ENCODE peak calls at places on chromosome 15, in nine cellular contexts. Q, G, H, W, Z, E, C, L and B are unnamed samples.

GRCh38 chr15:76150971-76151598 is 91.3 kb downstream of the TMEM266 start:
- DNase-seq in Q (peak; percentile 68), G (peak; percentile 76), H (peak; percentile 57), W (peak; percentile 60), Z (peak; percentile 10), E (peak; percentile 62), C (peak; percentile 50), L (peak; percentile 84), B (peak; percentile 89)

GRCh38 chr15:58070801-58071418 is 5.4 kb upstream of the ALDH1A2 start:
- DNase-seq in Q (no peak), G (peak; percentile 57), H (no peak), W (no peak), Z (peak; percentile 68), E (no peak), C (peak; percentile 2), L (peak; percentile 64), B (peak; percentile 84)

GRCh38 chr15:81270781-81271491 is 53.0 kb downstream of the STARD5 start:
- DNase-seq in Q (no peak), G (no peak), H (no peak), W (no peak), Z (no peak), E (no peak), C (no peak), L (peak; percentile 41), B (no peak)

GRCh38 chr15:50939911-50940310 is 31.4 kb downstream of the AP4E1 start:
- DNase-seq in Q (no peak), G (no peak), H (no peak), W (no peak), Z (no peak), E (no peak), C (no peak), L (peak; percentile 59), B (no peak)

GRCh38 chr15:101308604-101309435 is 13.8 kb upstream of the SNRPA1 start:
- DNase-seq in Q (no peak), G (no peak), H (no peak), W (no peak), Z (no peak), E (no peak), C (no peak), L (no peak), B (no peak)

GRCh38 chr15:83844742-83845141 is 190.8 kb downstream of the ADAMTSL3 start:
- DNase-seq in Q (no peak), G (no peak), H (no peak), W (no peak), Z (no peak), E (no peak), C (no peak), L (peak; percentile 3), B (no peak)

GRCh38 chr15:74997161-74997942 is 2.0 kb downstream of the SCAMP5 start:
- DNase-seq in Q (no peak), G (no peak), H (no peak), W (no peak), Z (no peak), E (no peak), C (no peak), L (no peak), B (no peak)

GRCh38 chr15:90680371-90680935 is 36.7 kb upstream of the BLM start:
- DNase-seq in Q (no peak), G (no peak), H (no peak), W (no peak), Z (no peak), E (no peak), C (no peak), L (peak; percentile 98), B (no peak)

GRCh38 chr15:44275431-44275830 is 13.1 kb upstream of the GOLM2 start:
- DNase-seq in Q (no peak), G (no peak), H (no peak), W (no peak), Z (no peak), E (no peak), C (no peak), L (no peak), B (no peak)

GRCh38 chr15:96219681-96220080 is 110.8 kb upstream of the NR2F2 start:
- DNase-seq in Q (no peak), G (no peak), H (no peak), W (no peak), Z (no peak), E (no peak), C (no peak), L (no peak), B (no peak)

GRCh38 chr15:73324496-73325170 is 44.1 kb downstream of the HCN4 start:
- DNase-seq in Q (no peak), G (no peak), H (no peak), W (no peak), Z (no peak), E (no peak), C (no peak), L (no peak), B (no peak)

GRCh38 chr15:39756806-39757522 is 25.7 kb downstream of the FSIP1 start:
- DNase-seq in Q (no peak), G (peak; percentile 7), H (no peak), W (no peak), Z (peak; percentile 26), E (no peak), C (no peak), L (peak; percentile 83), B (peak; percentile 17)

GRCh38 chr15:75029378-75030022 is 6.1 kb downstream of the PPCDC start:
- DNase-seq in Q (peak; percentile 63), G (peak; percentile 87), H (no peak), W (peak; percentile 76), Z (peak; percentile 5), E (peak; percentile 86), C (peak; percentile 83), L (peak; percentile 84), B (peak; percentile 95)

GRCh38 chr15:100786901-100787566 is 92.6 kb upstream of the ALDH1A3 start:
- DNase-seq in Q (no peak), G (no peak), H (no peak), W (no peak), Z (no peak), E (no peak), C (no peak), L (no peak), B (no peak)

GRCh38 chr15:99507732-99508571 is 57.8 kb upstream of the MEF2A start:
- DNase-seq in Q (no peak), G (no peak), H (no peak), W (no peak), Z (no peak), E (no peak), C (no peak), L (no peak), B (no peak)

GRCh38 chr15:25780479-25781255 is 82.5 kb downstream of the ATP10A start:
- DNase-seq in Q (no peak), G (no peak), H (no peak), W (no peak), Z (no peak), E (no peak), C (no peak), L (no peak), B (no peak)

GRCh38 chr15:94965593-94965992 is 734.2 kb downstream of the MCTP2 start:
- DNase-seq in Q (no peak), G (no peak), H (no peak), W (no peak), Z (no peak), E (no peak), C (no peak), L (no peak), B (no peak)

GRCh38 chr15:77986891-77987764 is 90.4 kb downstream of the TBC1D2B start:
- DNase-seq in Q (no peak), G (no peak), H (no peak), W (no peak), Z (no peak), E (no peak), C (no peak), L (no peak), B (no peak)

GRCh38 chr15:49605588-49605987 is 15.0 kb downstream of the FAM227B start:
- DNase-seq in Q (no peak), G (no peak), H (no peak), W (no peak), Z (no peak), E (no peak), C (no peak), L (no peak), B (no peak)

GRCh38 chr15:90807687-90808086 is 60.7 kb upstream of the FURIN start:
- DNase-seq in Q (no peak), G (no peak), H (no peak), W (no peak), Z (no peak), E (no peak), C (no peak), L (no peak), B (no peak)

GRCh38 chr15:95884276-95884675 is 446.2 kb upstream of the NR2F2 start:
- DNase-seq in Q (no peak), G (no peak), H (no peak), W (no peak), Z (no peak), E (no peak), C (no peak), L (no peak), B (no peak)

GRCh38 chr15:48963524-48964113 is at the start of gene SHC4:
- DNase-seq in Q (no peak), G (peak; percentile 24), H (peak; percentile 30), W (no peak), Z (peak; percentile 44), E (no peak), C (no peak), L (peak; percentile 90), B (peak; percentile 37)

GRCh38 chr15:33994005-33994615 is 25.8 kb downstream of the CHRM5 start:
- DNase-seq in Q (no peak), G (peak; percentile 14), H (peak; percentile 25), W (no peak), Z (no peak), E (no peak), C (no peak), L (peak; percentile 51), B (no peak)

GRCh38 chr15:74826911-74827310 is 484 bp downstream of the CPLX3 start:
- DNase-seq in Q (no peak), G (no peak), H (no peak), W (no peak), Z (no peak), E (no peak), C (no peak), L (no peak), B (no peak)

GRCh38 chr15:98649996-98650870 is 1.9 kb downstream of the IGF1R start:
- DNase-seq in Q (no peak), G (peak; percentile 35), H (no peak), W (peak; percentile 12), Z (no peak), E (peak; percentile 25), C (peak; percentile 33), L (peak; percentile 40), B (peak; percentile 55)

GRCh38 chr15:88382482-88382983 is 84.7 kb downstream of the MRPL46 start:
- DNase-seq in Q (no peak), G (no peak), H (no peak), W (no peak), Z (no peak), E (no peak), C (no peak), L (no peak), B (no peak)

GRCh38 chr15:31330111-31330785 is 3.6 kb downstream of the KLF13 start:
- DNase-seq in Q (no peak), G (no peak), H (no peak), W (no peak), Z (no peak), E (no peak), C (no peak), L (no peak), B (no peak)

GRCh38 chr15:49212897-49213296 is 42.9 kb downstream of the GALK2 start:
- DNase-seq in Q (no peak), G (no peak), H (no peak), W (no peak), Z (no peak), E (no peak), C (no peak), L (no peak), B (no peak)

GRCh38 chr15:45134682-45135604 is 5.1 kb downstream of the DUOX1 start:
- DNase-seq in Q (no peak), G (no peak), H (no peak), W (no peak), Z (no peak), E (no peak), C (no peak), L (no peak), B (peak; percentile 46)

GRCh38 chr15:36363335-36363734 is 216.1 kb upstream of the CDIN1 start:
- DNase-seq in Q (no peak), G (no peak), H (no peak), W (no peak), Z (no peak), E (no peak), C (no peak), L (no peak), B (no peak)

GRCh38 chr15:89531796-89532537 is 35.6 kb upstream of the RHCG start:
- DNase-seq in Q (no peak), G (no peak), H (no peak), W (no peak), Z (no peak), E (no peak), C (no peak), L (peak; percentile 22), B (no peak)